ENCODE peak calls at places on chromosomes 2 and 18, in eight cellular contexts. One of them, this sample, is unnamed.

GRCh38 chr2:144320491-144320890 is 199.4 kb downstream of the ZEB2 start:
- DNase-seq in GM12865: no peak
- DNase-seq in spleen: peak
- DNase-seq in heart right ventricle: no peak
- DNase-seq in lower leg skin: peak
- DNase-seq in GM13976: no peak
- DNase-seq in HFFc6: peak
- DNase-seq in right atrium auricular region: no peak
- DNase-seq in this sample: peak

GRCh38 chr2:74002515-74003391 is 18.0 kb downstream of the TET3 start:
- DNase-seq in GM12865: peak
- DNase-seq in spleen: peak
- DNase-seq in heart right ventricle: peak
- DNase-seq in lower leg skin: peak
- DNase-seq in GM13976: peak
- DNase-seq in HFFc6: peak
- DNase-seq in right atrium auricular region: peak
- DNase-seq in this sample: no peak

GRCh38 chr2:187003038-187003543 is 154.1 kb upstream of the ZSWIM2 start:
- DNase-seq in GM12865: no peak
- DNase-seq in spleen: no peak
- DNase-seq in heart right ventricle: no peak
- DNase-seq in lower leg skin: no peak
- DNase-seq in GM13976: no peak
- DNase-seq in HFFc6: no peak
- DNase-seq in right atrium auricular region: no peak
- DNase-seq in this sample: no peak

GRCh38 chr2:157444643-157445040 is 753 bp upstream of the CYTIP start:
- DNase-seq in GM12865: peak
- DNase-seq in spleen: peak
- DNase-seq in heart right ventricle: no peak
- DNase-seq in lower leg skin: no peak
- DNase-seq in GM13976: no peak
- DNase-seq in HFFc6: no peak
- DNase-seq in right atrium auricular region: no peak
- DNase-seq in this sample: no peak

GRCh38 chr2:85433511-85434089 is 15.1 kb downstream of the SH2D6 start:
- DNase-seq in GM12865: no peak
- DNase-seq in spleen: no peak
- DNase-seq in heart right ventricle: peak
- DNase-seq in lower leg skin: peak
- DNase-seq in GM13976: no peak
- DNase-seq in HFFc6: peak
- DNase-seq in right atrium auricular region: peak
- DNase-seq in this sample: no peak

GRCh38 chr2:98750593-98751282 is 19.8 kb upstream of the MGAT4A start:
- DNase-seq in GM12865: no peak
- DNase-seq in spleen: peak
- DNase-seq in heart right ventricle: no peak
- DNase-seq in lower leg skin: no peak
- DNase-seq in GM13976: no peak
- DNase-seq in HFFc6: no peak
- DNase-seq in right atrium auricular region: no peak
- DNase-seq in this sample: no peak

GRCh38 chr2:98277156-98277859 is 68.9 kb upstream of the CNGA3 start:
- DNase-seq in GM12865: no peak
- DNase-seq in spleen: no peak
- DNase-seq in heart right ventricle: no peak
- DNase-seq in lower leg skin: no peak
- DNase-seq in GM13976: no peak
- DNase-seq in HFFc6: no peak
- DNase-seq in right atrium auricular region: no peak
- DNase-seq in this sample: no peak

GRCh38 chr2:222566229-222566628 is 89.7 kb downstream of the FARSB start:
- DNase-seq in GM12865: no peak
- DNase-seq in spleen: no peak
- DNase-seq in heart right ventricle: no peak
- DNase-seq in lower leg skin: no peak
- DNase-seq in GM13976: no peak
- DNase-seq in HFFc6: no peak
- DNase-seq in right atrium auricular region: no peak
- DNase-seq in this sample: no peak

GRCh38 chr2:130304726-130305125 is 38.0 kb upstream of the IMP4 start:
- DNase-seq in GM12865: no peak
- DNase-seq in spleen: no peak
- DNase-seq in heart right ventricle: no peak
- DNase-seq in lower leg skin: no peak
- DNase-seq in GM13976: no peak
- DNase-seq in HFFc6: no peak
- DNase-seq in right atrium auricular region: no peak
- DNase-seq in this sample: no peak

GRCh38 chr2:176682278-176682677 is 413.0 kb downstream of the MTX2 start:
- DNase-seq in GM12865: no peak
- DNase-seq in spleen: no peak
- DNase-seq in heart right ventricle: no peak
- DNase-seq in lower leg skin: no peak
- DNase-seq in GM13976: no peak
- DNase-seq in HFFc6: no peak
- DNase-seq in right atrium auricular region: no peak
- DNase-seq in this sample: no peak

GRCh38 chr2:179336782-179337534 is 72.3 kb upstream of the SESTD1 start:
- DNase-seq in GM12865: no peak
- DNase-seq in spleen: no peak
- DNase-seq in heart right ventricle: no peak
- DNase-seq in lower leg skin: peak
- DNase-seq in GM13976: no peak
- DNase-seq in HFFc6: peak
- DNase-seq in right atrium auricular region: no peak
- DNase-seq in this sample: no peak

GRCh38 chr18:74397572-74397971 is 59.5 kb downstream of the DIPK1C start:
- DNase-seq in GM12865: no peak
- DNase-seq in spleen: no peak
- DNase-seq in heart right ventricle: no peak
- DNase-seq in lower leg skin: no peak
- DNase-seq in GM13976: no peak
- DNase-seq in HFFc6: no peak
- DNase-seq in right atrium auricular region: no peak
- DNase-seq in this sample: no peak

GRCh38 chr18:39795350-39795749 is 2159.7 kb upstream of the PIK3C3 start:
- DNase-seq in GM12865: no peak
- DNase-seq in spleen: no peak
- DNase-seq in heart right ventricle: no peak
- DNase-seq in lower leg skin: no peak
- DNase-seq in GM13976: no peak
- DNase-seq in HFFc6: no peak
- DNase-seq in right atrium auricular region: no peak
- DNase-seq in this sample: no peak
- TF ChIP-seq CTCF in GM12865: no peak
- TF ChIP-seq CTCF in spleen: no peak
- TF ChIP-seq CTCF in heart right ventricle: no peak
- TF ChIP-seq CTCF in lower leg skin: no peak
- TF ChIP-seq CTCF in GM13976: no peak
- TF ChIP-seq CTCF in HFFc6: peak
- TF ChIP-seq CTCF in right atrium auricular region: no peak
- TF ChIP-seq CTCF in this sample: peak

GRCh38 chr2:216624251-216624650 is 9.0 kb upstream of the IGFBP2 start:
- DNase-seq in GM12865: no peak
- DNase-seq in spleen: no peak
- DNase-seq in heart right ventricle: no peak
- DNase-seq in lower leg skin: no peak
- DNase-seq in GM13976: no peak
- DNase-seq in HFFc6: no peak
- DNase-seq in right atrium auricular region: no peak
- DNase-seq in this sample: no peak
- TF ChIP-seq CTCF in GM12865: no peak
- TF ChIP-seq CTCF in spleen: no peak
- TF ChIP-seq CTCF in heart right ventricle: no peak
- TF ChIP-seq CTCF in lower leg skin: no peak
- TF ChIP-seq CTCF in GM13976: no peak
- TF ChIP-seq CTCF in HFFc6: no peak
- TF ChIP-seq CTCF in right atrium auricular region: no peak
- TF ChIP-seq CTCF in this sample: no peak

GRCh38 chr2:30078521-30078920 is 68.3 kb upstream of the YPEL5 start:
- DNase-seq in GM12865: no peak
- DNase-seq in spleen: no peak
- DNase-seq in heart right ventricle: no peak
- DNase-seq in lower leg skin: no peak
- DNase-seq in GM13976: no peak
- DNase-seq in HFFc6: peak
- DNase-seq in right atrium auricular region: no peak
- DNase-seq in this sample: no peak
- TF ChIP-seq CTCF in GM12865: no peak
- TF ChIP-seq CTCF in spleen: no peak
- TF ChIP-seq CTCF in heart right ventricle: no peak
- TF ChIP-seq CTCF in lower leg skin: no peak
- TF ChIP-seq CTCF in GM13976: no peak
- TF ChIP-seq CTCF in HFFc6: peak
- TF ChIP-seq CTCF in right atrium auricular region: no peak
- TF ChIP-seq CTCF in this sample: peak

DNA sequence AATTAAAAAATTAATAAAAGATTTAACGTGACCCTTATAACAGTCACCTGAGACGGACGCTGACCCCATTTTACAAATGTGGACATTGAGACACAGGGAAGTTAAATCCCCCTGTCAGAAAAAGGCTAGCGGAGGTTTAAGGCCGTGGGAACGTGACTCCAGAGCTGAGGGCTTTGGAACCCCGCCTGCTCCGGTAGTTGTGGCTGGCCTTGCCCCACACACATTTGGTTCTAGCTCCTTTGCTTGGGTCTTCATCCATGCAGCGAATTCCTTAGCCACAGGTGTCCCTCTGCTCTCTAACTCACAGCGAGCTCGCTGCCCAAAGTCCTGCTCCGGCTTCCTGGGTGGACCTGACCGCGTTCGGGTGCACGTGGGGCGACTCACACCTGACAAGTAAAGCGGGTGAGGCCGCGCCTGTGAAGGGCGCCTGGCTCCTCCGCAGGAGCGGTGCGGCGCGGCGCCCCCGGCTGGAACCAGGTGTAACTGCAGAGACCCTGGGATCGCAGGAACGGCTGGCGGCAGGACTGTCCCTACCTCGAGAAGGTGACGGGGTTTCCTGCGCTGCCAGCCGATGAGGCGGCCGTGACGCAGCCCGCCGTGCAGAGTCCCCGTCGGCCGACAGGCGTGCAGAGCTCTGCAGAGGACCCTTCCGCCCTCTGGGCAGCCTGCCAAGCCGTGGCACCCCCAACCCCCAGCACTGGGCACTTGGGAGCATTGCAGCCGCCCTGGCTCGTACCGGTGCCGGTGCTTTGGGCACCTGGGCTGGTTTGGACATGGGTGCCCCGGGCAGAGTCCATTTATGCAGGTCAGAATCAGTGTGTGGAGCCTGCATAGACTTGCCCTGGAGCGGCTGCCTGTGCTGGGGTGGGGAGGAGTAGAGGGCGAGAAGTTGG is 2.4 kb upstream of the PROC start:
- DNase-seq in GM12865: peak
- DNase-seq in spleen: peak
- DNase-seq in heart right ventricle: peak
- DNase-seq in lower leg skin: no peak
- DNase-seq in GM13976: peak
- DNase-seq in HFFc6: no peak
- DNase-seq in right atrium auricular region: no peak
- DNase-seq in this sample: peak
- TF ChIP-seq CTCF in GM12865: peak
- TF ChIP-seq CTCF in spleen: peak
- TF ChIP-seq CTCF in heart right ventricle: peak
- TF ChIP-seq CTCF in lower leg skin: no peak
- TF ChIP-seq CTCF in GM13976: peak
- TF ChIP-seq CTCF in HFFc6: peak
- TF ChIP-seq CTCF in right atrium auricular region: peak
- TF ChIP-seq CTCF in this sample: peak

DNA sequence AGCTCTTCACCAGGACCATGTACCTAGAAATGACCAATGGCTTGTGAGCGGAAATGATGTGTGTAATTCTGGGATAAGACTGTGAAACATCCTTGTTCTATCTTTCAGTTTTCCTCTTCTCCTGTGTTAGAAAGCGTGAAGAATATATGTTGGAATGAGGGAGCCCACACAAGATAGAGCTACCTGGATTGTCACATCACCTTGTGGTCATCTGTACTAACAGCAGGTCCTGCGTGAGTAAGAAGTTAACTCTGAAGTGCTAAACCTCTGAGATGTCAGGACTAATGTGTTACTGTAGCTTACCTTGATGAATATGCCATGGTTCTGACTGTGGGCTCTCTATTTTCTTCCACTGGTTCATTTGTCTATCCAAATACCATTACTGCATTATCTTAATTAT is 75.6 kb downstream of the FASTKD2 start:
- DNase-seq in GM12865: no peak
- DNase-seq in spleen: no peak
- DNase-seq in heart right ventricle: no peak
- DNase-seq in lower leg skin: no peak
- DNase-seq in GM13976: no peak
- DNase-seq in HFFc6: no peak
- DNase-seq in right atrium auricular region: no peak
- DNase-seq in this sample: no peak
- TF ChIP-seq CTCF in GM12865: no peak
- TF ChIP-seq CTCF in spleen: no peak
- TF ChIP-seq CTCF in heart right ventricle: no peak
- TF ChIP-seq CTCF in lower leg skin: no peak
- TF ChIP-seq CTCF in GM13976: no peak
- TF ChIP-seq CTCF in HFFc6: no peak
- TF ChIP-seq CTCF in right atrium auricular region: no peak
- TF ChIP-seq CTCF in this sample: peak

GRCh38 chr2:112817082-112817481 is 19.5 kb downstream of the IL1B start:
- DNase-seq in GM12865: no peak
- DNase-seq in spleen: no peak
- DNase-seq in heart right ventricle: no peak
- DNase-seq in lower leg skin: no peak
- DNase-seq in GM13976: no peak
- DNase-seq in HFFc6: no peak
- DNase-seq in right atrium auricular region: no peak
- DNase-seq in this sample: no peak
- TF ChIP-seq CTCF in GM12865: no peak
- TF ChIP-seq CTCF in spleen: no peak
- TF ChIP-seq CTCF in heart right ventricle: no peak
- TF ChIP-seq CTCF in lower leg skin: no peak
- TF ChIP-seq CTCF in GM13976: no peak
- TF ChIP-seq CTCF in HFFc6: no peak
- TF ChIP-seq CTCF in right atrium auricular region: no peak
- TF ChIP-seq CTCF in this sample: no peak

This sample was measured in foreskin keratinocyte.